ENCODE peak calls at places on chromosome 14, in nine cellular contexts. K, V, U, X, G, B, T, F and P are unnamed samples.

GRCh38 chr14:102320033-102320660 is 601 bp downstream of the ZNF839 start:
- DNase-seq in K (no peak), V (peak; percentile 44), U (peak; percentile 37), X (peak; percentile 48), G (peak; percentile 84), B (peak; percentile 49), T (peak; percentile 56), F (peak; percentile 62), P (no peak)

GRCh38 chr14:80523518-80524117 is 312.3 kb upstream of the DIO2 start:
- DNase-seq in K (no peak), V (no peak), U (no peak), X (no peak), G (no peak), B (no peak), T (peak; percentile 28), F (no peak), P (no peak)

GRCh38 chr14:98826618-98827017 is 445.4 kb downstream of the BCL11B start:
- DNase-seq in K (no peak), V (no peak), U (no peak), X (no peak), G (no peak), B (peak; percentile 31), T (no peak), F (no peak), P (no peak)

GRCh38 chr14:104826858-104827172 is 25.9 kb downstream of the ZBTB42 start:
- DNase-seq in K (peak; percentile 25), V (no peak), U (no peak), X (peak; percentile 33), G (no peak), B (no peak), T (no peak), F (no peak), P (no peak)

GRCh38 chr14:37172936-37173613 is 669 bp upstream of the SLC25A21 start:
- DNase-seq in K (no peak), V (no peak), U (peak; percentile 29), X (no peak), G (no peak), B (no peak), T (no peak), F (no peak), P (no peak)

GRCh38 chr14:104971447-104972240 is 6.5 kb downstream of the AHNAK2 start:
- DNase-seq in K (no peak), V (no peak), U (no peak), X (peak; percentile 28), G (no peak), B (no peak), T (no peak), F (peak; percentile 38), P (no peak)

GRCh38 chr14:50060871-50061663 is 55.3 kb downstream of the VCPKMT start:
- DNase-seq in K (peak; percentile 86), V (peak; percentile 47), U (peak; percentile 50), X (peak; percentile 56), G (peak; percentile 86), B (no peak), T (peak; percentile 95), F (peak; percentile 82), P (no peak)

GRCh38 chr14:24418492-24418873 is 11.0 kb downstream of the CBLN3 start:
- DNase-seq in K (no peak), V (peak; percentile 78), U (no peak), X (no peak), G (no peak), B (peak; percentile 89), T (no peak), F (no peak), P (no peak)

GRCh38 chr14:54673193-54674121 is 106.5 kb downstream of the SAMD4A start:
- DNase-seq in K (no peak), V (no peak), U (no peak), X (peak; percentile 43), G (peak; percentile 87), B (no peak), T (peak; percentile 66), F (no peak), P (no peak)

GRCh38 chr14:90193925-90194324 is 62.4 kb upstream of the PSMC1 start:
- DNase-seq in K (peak; percentile 23), V (no peak), U (no peak), X (no peak), G (no peak), B (no peak), T (no peak), F (no peak), P (no peak)

GRCh38 chr14:53956427-53957201 is at the start of gene BMP4:
- DNase-seq in K (peak; percentile 59), V (peak; percentile 77), U (peak; percentile 48), X (peak; percentile 86), G (peak; percentile 95), B (peak; percentile 76), T (peak; percentile 30), F (peak; percentile 83), P (peak; percentile 94)

GRCh38 chr14:99231850-99232401 is 40.1 kb downstream of the BCL11B start:
- DNase-seq in K (no peak), V (no peak), U (no peak), X (no peak), G (no peak), B (no peak), T (no peak), F (no peak), P (no peak)

GRCh38 chr14:79730911-79731310 is 480.4 kb downstream of the DIO2 start:
- DNase-seq in K (no peak), V (no peak), U (no peak), X (no peak), G (no peak), B (no peak), T (no peak), F (no peak), P (no peak)

GRCh38 chr14:98952595-98953325 is 319.2 kb downstream of the BCL11B start:
- DNase-seq in K (peak; percentile 52), V (no peak), U (no peak), X (no peak), G (peak; percentile 58), B (no peak), T (no peak), F (no peak), P (no peak)

GRCh38 chr14:79199217-79199616 is 1012.1 kb downstream of the DIO2 start:
- DNase-seq in K (no peak), V (no peak), U (no peak), X (no peak), G (no peak), B (no peak), T (no peak), F (no peak), P (no peak)

GRCh38 chr14:61076531-61076930 is 95.5 kb downstream of the SLC38A6 start:
- DNase-seq in K (no peak), V (no peak), U (no peak), X (no peak), G (no peak), B (no peak), T (peak; percentile 38), F (no peak), P (no peak)

GRCh38 chr14:34693228-34693939 is 21.0 kb downstream of the CFL2 start:
- DNase-seq in K (peak; percentile 83), V (peak; percentile 64), U (peak; percentile 54), X (peak; percentile 33), G (no peak), B (peak; percentile 51), T (no peak), F (no peak), P (no peak)
- TF ChIP-seq POLR2A in K (peak; percentile 87), V (no peak), U (no peak), X (no peak), G (no peak), B (no peak), T (no peak), F (no peak), P (no peak)

GRCh38 chr14:69073429-69073828 is 79.5 kb downstream of the DCAF5 start:
- DNase-seq in K (no peak), V (no peak), U (no peak), X (no peak), G (no peak), B (no peak), T (no peak), F (no peak), P (no peak)

GRCh38 chr14:69079188-69079742 is 73.7 kb downstream of the DCAF5 start:
- DNase-seq in K (peak; percentile 63), V (no peak), U (no peak), X (no peak), G (no peak), B (no peak), T (peak; percentile 88), F (no peak), P (no peak)

GRCh38 chr14:69073925-69074324 is 79.0 kb downstream of the DCAF5 start:
- DNase-seq in K (no peak), V (no peak), U (no peak), X (no peak), G (no peak), B (no peak), T (no peak), F (no peak), P (no peak)

GRCh38 chr14:69077841-69078240 is 75.1 kb downstream of the DCAF5 start:
- DNase-seq in K (peak; percentile 77), V (no peak), U (no peak), X (no peak), G (no peak), B (no peak), T (peak; percentile 92), F (no peak), P (no peak)

GRCh38 chr14:69076341-69076740 is 76.6 kb downstream of the DCAF5 start:
- DNase-seq in K (no peak), V (no peak), U (no peak), X (no peak), G (no peak), B (no peak), T (no peak), F (no peak), P (no peak)
- H3K4me1 ChIP-seq in K (peaks cover 46% of the 10 kb centered on the region), V (peaks cover 10% of the 10 kb centered on the region), U (no peaks in the 10 kb centered on the region), X (peaks cover 28% of the 10 kb centered on the region), G (peaks cover 42% of the 10 kb centered on the region), B (peaks cover 35% of the 10 kb centered on the region), T (peaks cover 13% of the 10 kb centered on the region), F (no peaks in the 10 kb centered on the region), P (no peaks in the 10 kb centered on the region)

DNA sequence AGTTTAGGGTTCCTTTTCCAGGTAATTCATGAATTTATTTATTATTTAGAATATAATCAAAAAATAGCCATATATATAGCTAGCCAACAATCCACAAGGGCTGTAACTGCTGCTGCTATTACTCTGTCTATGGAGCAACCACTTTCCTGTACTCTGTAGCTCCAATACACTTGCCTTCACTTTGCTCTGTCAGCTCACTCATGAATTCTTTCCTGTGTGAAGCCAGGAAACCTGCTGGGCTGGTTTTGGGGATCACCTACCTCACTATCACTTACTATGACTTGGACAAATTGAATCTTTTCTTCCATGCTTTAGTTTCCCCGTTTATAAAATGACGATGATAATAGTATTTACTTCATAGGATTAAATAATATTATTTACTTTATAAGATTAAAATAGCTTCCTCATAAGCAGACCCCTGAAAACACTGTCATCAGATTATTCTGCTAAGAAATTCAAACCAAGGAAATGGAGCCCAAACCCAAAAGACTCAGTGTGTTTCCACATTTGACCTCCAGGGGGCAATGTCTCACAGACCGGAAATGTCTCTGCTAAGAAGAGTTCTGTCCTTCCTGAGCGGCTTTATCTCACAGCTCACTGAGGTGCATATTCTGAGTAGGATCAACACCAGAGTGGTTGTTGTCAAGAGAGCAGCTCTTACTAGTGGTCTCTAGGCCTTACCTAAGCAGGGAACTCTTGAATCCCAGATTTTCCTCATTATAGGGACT is 457.1 kb downstream of the DAD1 start:
- DNase-seq in K (peak; percentile 27), V (peak; percentile 30), U (peak; percentile 30), X (no peak), G (no peak), B (no peak), T (peak; percentile 3), F (no peak), P (no peak)
- TF ChIP-seq POLR2A in K (no peak), V (no peak), U (no peak), X (no peak), G (no peak), B (no peak), T (no peak), F (no peak), P (no peak)

GRCh38 chr14:101216725-101217463 is 313.4 kb upstream of the RTL1 start:
- DNase-seq in K (no peak), V (no peak), U (peak; percentile 38), X (no peak), G (peak; percentile 47), B (no peak), T (no peak), F (peak; percentile 8), P (no peak)
- H3K4me1 ChIP-seq in K (no peaks in the 10 kb centered on the region), V (no peaks in the 10 kb centered on the region), U (peaks cover 10% of the 10 kb centered on the region), X (no peaks in the 10 kb centered on the region), G (peaks cover 42% of the 10 kb centered on the region), B (no peaks in the 10 kb centered on the region), T (no peaks in the 10 kb centered on the region), F (no peaks in the 10 kb centered on the region), P (no peaks in the 10 kb centered on the region)